ENCODE peak calls at places on chromosomes 13 and 19, in nine cellular contexts. X is upper lobe of right lung, L is cardiac muscle cell, E is prostate gland, V is Peyer's patch, W is GM23338, K is IMR-90, P is WERI-Rb-1, T is heart right ventricle. Y is an unnamed sample.

GRCh38 chr13:33931397-33931987 is 113.5 kb downstream of the RFC3 start:
- DNase-seq in X (no peak), L (peak), E (peak), V (no peak), W (peak), K (peak), P (peak), T (no peak), Y (no peak)

GRCh38 chr19:8338835-8339234 is 4.2 kb downstream of the KANK3 start:
- DNase-seq in X (no peak), L (no peak), E (no peak), V (no peak), W (peak), K (no peak), P (no peak), T (no peak), Y (no peak)

GRCh38 chr19:2542341-2543069 is 66.6 kb downstream of the GADD45B start:
- DNase-seq in X (no peak), L (peak), E (no peak), V (peak), W (peak), K (peak), P (no peak), T (no peak), Y (no peak)

GRCh38 chr13:28012896-28013295 is 24.4 kb upstream of the URAD start:
- DNase-seq in X (no peak), L (no peak), E (no peak), V (no peak), W (no peak), K (no peak), P (no peak), T (no peak), Y (no peak)

GRCh38 chr19:13557756-13558398 is 51.6 kb upstream of the CACNA1A start:
- DNase-seq in X (no peak), L (no peak), E (no peak), V (no peak), W (peak), K (no peak), P (no peak), T (no peak), Y (no peak)

GRCh38 chr13:109275848-109276247 is 510.5 kb downstream of the IRS2 start:
- DNase-seq in X (no peak), L (no peak), E (peak), V (no peak), W (peak), K (no peak), P (peak), T (no peak), Y (no peak)

GRCh38 chr19:17405250-17406038 is at the start of gene BST2:
- DNase-seq in X (no peak), L (peak), E (peak), V (peak), W (peak), K (peak), P (no peak), T (peak), Y (no peak)

GRCh38 chr13:42720116-42720857 is 61.1 kb upstream of the FAM216B start:
- DNase-seq in X (no peak), L (peak), E (no peak), V (no peak), W (no peak), K (peak), P (no peak), T (no peak), Y (no peak)

GRCh38 chr19:8304841-8305621 is 3.1 kb downstream of the CD320 start:
- DNase-seq in X (peak), L (no peak), E (peak), V (peak), W (peak), K (no peak), P (peak), T (peak), Y (no peak)

GRCh38 chr13:75870397-75870801 is 234.3 kb downstream of the LMO7 start:
- DNase-seq in X (no peak), L (peak), E (no peak), V (no peak), W (peak), K (peak), P (no peak), T (no peak), Y (no peak)

GRCh38 chr13:87295636-87296035 is 375.5 kb upstream of the SLITRK5 start:
- DNase-seq in X (no peak), L (no peak), E (no peak), V (no peak), W (no peak), K (no peak), P (no peak), T (no peak), Y (no peak)

GRCh38 chr13:102693781-102694180 is 1.1 kb downstream of the METTL21C start:
- DNase-seq in X (no peak), L (no peak), E (no peak), V (no peak), W (no peak), K (peak), P (no peak), T (no peak), Y (no peak)

GRCh38 chr19:54928299-54928698 is 19.0 kb downstream of the NLRP7 start:
- DNase-seq in X (no peak), L (no peak), E (no peak), V (no peak), W (peak), K (no peak), P (no peak), T (no peak), Y (no peak)

GRCh38 chr19:17307876-17308377 is 1.4 kb upstream of the DDA1 start:
- DNase-seq in X (no peak), L (no peak), E (no peak), V (no peak), W (no peak), K (no peak), P (no peak), T (no peak), Y (no peak)

GRCh38 chr19:4295972-4296771 is 6.0 kb downstream of the TMIGD2 start:
- DNase-seq in X (no peak), L (peak), E (no peak), V (no peak), W (peak), K (no peak), P (no peak), T (no peak), Y (no peak)

GRCh38 chr13:67106502-67107057 is 123.6 kb downstream of the PCDH9 start:
- DNase-seq in X (peak), L (no peak), E (no peak), V (no peak), W (no peak), K (no peak), P (no peak), T (no peak), Y (no peak)

GRCh38 chr13:28037399-28037798 is 48.9 kb upstream of the URAD start:
- DNase-seq in X (no peak), L (no peak), E (no peak), V (no peak), W (no peak), K (peak), P (no peak), T (no peak), Y (no peak)

GRCh38 chr19:15195381-15195964 is 5.3 kb downstream of the NOTCH3 start:
- DNase-seq in X (peak), L (peak), E (peak), V (no peak), W (peak), K (peak), P (peak), T (peak), Y (peak)

GRCh38 chr19:5480427-5480836 is 25.2 kb downstream of the ZNRF4 start:
- DNase-seq in X (no peak), L (peak), E (no peak), V (no peak), W (peak), K (no peak), P (peak), T (no peak), Y (no peak)
- TF ChIP-seq CTCF in X (peak), L (peak), E (peak), V (no peak), W (peak), K (peak), P (peak), T (peak), Y (no peak)

GRCh38 chr13:111210945-111211469 is 95.9 kb downstream of the ARHGEF7 start:
- DNase-seq in X (no peak), L (no peak), E (no peak), V (no peak), W (no peak), K (no peak), P (no peak), T (no peak), Y (peak)
- H3K27ac ChIP-seq in X (no peak), L (peak), E (no peak), V (no peak), W (peak), K (peak), P (no peak), T (no peak), Y (peak)

GRCh38 chr19:9850235-9850959 is 15.3 kb downstream of the PIN1 start:
- DNase-seq in X (no peak), L (no peak), E (no peak), V (no peak), W (peak), K (no peak), P (peak), T (no peak), Y (no peak)

GRCh38 chr19:9848761-9849160 is 13.6 kb downstream of the PIN1 start:
- DNase-seq in X (no peak), L (no peak), E (no peak), V (no peak), W (no peak), K (no peak), P (peak), T (no peak), Y (no peak)

GRCh38 chr19:9847087-9847671 is 12.1 kb downstream of the PIN1 start:
- DNase-seq in X (no peak), L (peak), E (peak), V (no peak), W (peak), K (peak), P (peak), T (no peak), Y (no peak)

GRCh38 chr19:9849786-9850185 is 14.7 kb downstream of the PIN1 start:
- DNase-seq in X (no peak), L (no peak), E (no peak), V (no peak), W (no peak), K (no peak), P (peak), T (no peak), Y (no peak)

GRCh38 chr19:9848060-9848459 is 12.9 kb downstream of the PIN1 start:
- DNase-seq in X (no peak), L (no peak), E (no peak), V (no peak), W (peak), K (no peak), P (peak), T (no peak), Y (no peak)
- TF ChIP-seq CTCF in X (peak), L (peak), E (peak), V (no peak), W (peak), K (peak), P (peak), T (peak), Y (no peak)

DNA sequence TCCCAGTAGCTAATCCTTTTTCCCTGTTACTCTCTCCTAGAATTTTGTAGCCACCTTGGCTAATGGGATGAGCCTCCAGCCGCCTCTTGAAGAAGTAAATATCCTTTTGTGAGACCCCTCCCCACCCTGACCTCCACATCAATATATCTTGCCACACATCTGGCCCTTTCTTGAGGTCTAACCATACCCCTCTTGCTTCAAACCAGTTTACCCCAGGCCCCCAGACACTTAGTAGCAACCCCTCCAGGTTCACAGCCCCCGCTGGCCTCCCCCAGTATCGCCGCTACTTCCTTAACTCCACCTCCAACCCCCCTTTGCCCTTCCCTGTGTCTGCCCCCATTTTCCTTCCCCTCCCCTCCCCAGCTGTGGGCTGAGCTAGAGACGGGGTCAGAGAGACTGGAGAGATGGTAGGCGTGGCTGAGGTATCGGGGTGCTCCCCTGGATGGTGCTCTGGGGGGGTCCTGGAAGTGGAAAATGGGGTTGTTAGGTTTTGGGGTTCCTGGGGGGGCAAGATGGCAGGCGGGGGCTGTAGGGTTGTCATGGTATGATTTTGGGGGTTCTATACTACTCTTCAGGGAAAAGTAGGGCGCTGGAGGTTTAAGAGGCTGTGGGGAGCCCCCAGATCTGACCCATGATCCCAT is 2.9 kb downstream of the PRMT1 start:
- DNase-seq in X (no peak), L (no peak), E (no peak), V (no peak), W (peak), K (no peak), P (no peak), T (no peak), Y (no peak)
- H3K27ac ChIP-seq in X (peak), L (peak), E (peak), V (peak), W (peak), K (peak), P (peak), T (peak), Y (peak)

GRCh38 chr13:46521921-46522691 is 30.9 kb upstream of the LRCH1 start:
- DNase-seq in X (no peak), L (no peak), E (no peak), V (no peak), W (no peak), K (no peak), P (peak), T (no peak), Y (no peak)
- TF ChIP-seq CTCF in X (no peak), L (no peak), E (no peak), V (no peak), W (no peak), K (no peak), P (no peak), T (no peak), Y (no peak)

DNA sequence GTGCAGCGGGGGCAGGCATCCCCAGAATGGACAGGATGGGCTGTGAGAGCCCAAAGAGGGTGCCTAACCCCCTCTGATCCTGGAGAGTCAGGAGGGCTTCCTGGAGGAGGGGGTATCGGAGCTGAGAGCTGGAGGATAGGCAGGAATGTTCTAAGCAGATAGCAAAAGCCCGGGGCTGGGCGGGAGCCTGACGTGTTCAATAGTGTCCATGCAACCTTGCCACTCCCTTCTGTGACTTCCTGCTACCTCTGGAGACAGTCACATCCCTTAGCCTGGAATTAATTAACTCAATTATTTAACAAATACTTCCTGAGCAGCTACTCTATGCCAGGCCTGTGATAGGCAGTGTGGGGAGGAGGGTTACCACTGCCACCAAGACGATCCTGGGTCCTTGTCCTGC is 10.9 kb downstream of the AP2S1 start:
- DNase-seq in X (no peak), L (no peak), E (no peak), V (no peak), W (no peak), K (no peak), P (no peak), T (no peak), Y (no peak)
- H3K27ac ChIP-seq in X (peak), L (no peak), E (peak), V (peak), W (no peak), K (peak), P (no peak), T (no peak), Y (peak)

DNA sequence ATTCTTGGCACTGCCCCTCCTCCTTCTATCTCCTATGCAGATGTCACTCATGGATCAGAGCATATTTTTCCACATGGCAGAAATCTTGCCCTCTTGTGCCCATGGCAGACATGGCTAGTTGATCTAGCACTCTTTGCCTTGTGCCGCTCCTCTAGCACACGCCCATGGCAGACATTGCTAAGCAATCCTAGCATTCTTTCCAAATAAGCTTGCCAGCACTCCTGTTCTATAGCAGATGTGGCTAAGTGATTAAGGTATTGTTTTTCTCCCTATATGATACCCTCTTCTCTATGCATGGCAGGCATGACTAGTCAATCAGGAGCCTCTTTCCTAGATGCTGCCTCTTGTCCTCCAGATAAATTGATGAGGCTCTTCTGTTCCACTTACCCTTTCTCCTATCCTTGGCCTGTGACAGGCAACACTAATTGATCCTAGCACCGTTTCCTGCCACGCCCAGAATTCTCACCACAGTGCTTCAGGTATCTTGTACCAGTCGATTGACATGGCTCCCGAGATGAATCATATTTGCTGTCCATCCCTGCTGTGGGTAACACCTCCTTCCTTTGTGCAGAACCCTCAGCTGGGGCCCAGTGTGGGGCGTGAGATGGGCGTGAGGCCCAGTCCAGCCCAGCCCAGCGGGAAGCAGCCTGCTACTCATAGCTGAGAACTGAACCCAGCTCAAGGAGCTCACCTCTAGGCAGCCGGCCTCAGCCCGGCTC is 26.9 kb downstream of the TMED1 start:
- DNase-seq in X (no peak), L (peak), E (no peak), V (no peak), W (no peak), K (peak), P (no peak), T (no peak), Y (no peak)
- TF ChIP-seq CTCF in X (no peak), L (no peak), E (no peak), V (no peak), W (no peak), K (no peak), P (no peak), T (no peak), Y (no peak)

DNA sequence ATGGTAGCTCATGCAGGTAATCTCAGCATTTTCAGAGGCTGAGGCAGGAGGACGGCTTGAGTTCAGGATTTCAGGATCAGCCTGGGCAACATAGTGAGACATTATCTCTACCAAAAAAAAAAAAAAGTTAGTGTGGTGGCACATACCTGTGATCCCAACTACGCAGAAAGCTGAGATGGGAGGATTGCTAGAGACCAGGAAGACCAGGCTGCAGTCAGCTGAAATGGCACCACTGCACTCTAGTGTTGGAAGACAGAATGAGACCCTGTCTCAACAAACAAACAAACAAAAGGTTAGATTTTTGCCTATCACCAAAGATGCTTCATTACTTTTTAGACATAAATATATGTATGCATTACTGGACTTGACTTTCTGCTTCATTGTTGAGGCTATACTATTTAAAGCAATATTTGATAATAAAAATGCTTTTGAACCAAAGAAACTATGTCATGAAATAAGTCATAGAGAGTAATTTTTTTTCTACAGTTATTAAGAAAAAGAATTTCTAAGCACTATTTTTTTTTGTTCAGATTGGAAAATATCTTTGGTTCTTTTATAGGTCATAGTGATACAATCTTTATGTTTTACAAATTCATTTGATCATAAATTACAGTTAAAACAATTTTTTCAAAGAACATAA is 1180.1 kb upstream of the ATXN8OS start:
- DNase-seq in X (no peak), L (no peak), E (no peak), V (no peak), W (peak), K (no peak), P (peak), T (no peak), Y (no peak)
- H3K27ac ChIP-seq in X (no peak), L (no peak), E (no peak), V (no peak), W (no peak), K (no peak), P (no peak), T (no peak), Y (no peak)

GRCh38 chr19:31235806-31236205 is 113.4 kb downstream of the TSHZ3 start:
- DNase-seq in X (no peak), L (no peak), E (no peak), V (no peak), W (no peak), K (no peak), P (no peak), T (no peak), Y (no peak)

GRCh38 chr19:31233288-31233687 is 115.9 kb downstream of the TSHZ3 start:
- DNase-seq in X (no peak), L (no peak), E (no peak), V (no peak), W (no peak), K (no peak), P (no peak), T (no peak), Y (no peak)

GRCh38 chr19:31232871-31233270 is 116.4 kb downstream of the TSHZ3 start:
- DNase-seq in X (no peak), L (peak), E (no peak), V (no peak), W (no peak), K (peak), P (no peak), T (no peak), Y (no peak)

GRCh38 chr19:31231181-31231580 is 118.1 kb downstream of the TSHZ3 start:
- DNase-seq in X (no peak), L (no peak), E (no peak), V (no peak), W (no peak), K (peak), P (no peak), T (no peak), Y (no peak)

GRCh38 chr19:31232220-31232619 is 117.0 kb downstream of the TSHZ3 start:
- DNase-seq in X (no peak), L (no peak), E (no peak), V (no peak), W (peak), K (peak), P (no peak), T (no peak), Y (no peak)
- TF ChIP-seq CTCF in X (no peak), L (no peak), E (no peak), V (no peak), W (peak), K (no peak), P (peak), T (peak), Y (no peak)

Y was measured in coronary artery.